ENCODE peak calls at places on chromosomes 5 and 9, in eight cellular contexts. One of them, this sample, is unnamed.

GRCh38 chr9:16281707-16282106 is 588.8 kb downstream of the BNC2 start:
- DNase-seq in mesenchymal stem cell: no peak
- DNase-seq in left lung: no peak
- DNase-seq in upper lobe of right lung: no peak
- DNase-seq in body of pancreas: no peak
- DNase-seq in heart right ventricle: no peak
- DNase-seq in Panc1: no peak
- DNase-seq in OCI-LY7: no peak
- DNase-seq in this sample: peak; percentile 26

GRCh38 chr5:157106668-157107461 is 2.0 kb downstream of the HAVCR2 start:
- DNase-seq in mesenchymal stem cell: peak; percentile 25
- DNase-seq in left lung: peak; percentile 65
- DNase-seq in upper lobe of right lung: peak; percentile 70
- DNase-seq in body of pancreas: no peak
- DNase-seq in heart right ventricle: peak; percentile 20
- DNase-seq in Panc1: no peak
- DNase-seq in OCI-LY7: peak; percentile 24
- DNase-seq in this sample: no peak

GRCh38 chr9:33140406-33141360 is 26.5 kb downstream of the B4GALT1 start:
- DNase-seq in mesenchymal stem cell: no peak
- DNase-seq in left lung: peak; percentile 30
- DNase-seq in upper lobe of right lung: no peak
- DNase-seq in body of pancreas: no peak
- DNase-seq in heart right ventricle: no peak
- DNase-seq in Panc1: no peak
- DNase-seq in OCI-LY7: no peak
- DNase-seq in this sample: no peak

GRCh38 chr9:18478517-18479361 is 4.8 kb downstream of the ADAMTSL1 start:
- DNase-seq in mesenchymal stem cell: no peak
- DNase-seq in left lung: no peak
- DNase-seq in upper lobe of right lung: no peak
- DNase-seq in body of pancreas: no peak
- DNase-seq in heart right ventricle: no peak
- DNase-seq in Panc1: no peak
- DNase-seq in OCI-LY7: no peak
- DNase-seq in this sample: no peak

GRCh38 chr5:168947212-168947868 is 353.6 kb downstream of the SLIT3 start:
- DNase-seq in mesenchymal stem cell: peak; percentile 58
- DNase-seq in left lung: no peak
- DNase-seq in upper lobe of right lung: no peak
- DNase-seq in body of pancreas: peak; percentile 56
- DNase-seq in heart right ventricle: peak; percentile 29
- DNase-seq in Panc1: peak; percentile 20
- DNase-seq in OCI-LY7: peak; percentile 38
- DNase-seq in this sample: peak; percentile 10

GRCh38 chr5:139968547-139969261 is 74.4 kb downstream of the NRG2 start:
- DNase-seq in mesenchymal stem cell: peak; percentile 72
- DNase-seq in left lung: peak; percentile 83
- DNase-seq in upper lobe of right lung: peak; percentile 92
- DNase-seq in body of pancreas: peak; percentile 96
- DNase-seq in heart right ventricle: peak; percentile 83
- DNase-seq in Panc1: peak; percentile 72
- DNase-seq in OCI-LY7: peak; percentile 78
- DNase-seq in this sample: peak; percentile 58

GRCh38 chr9:7387844-7388243 is 411.7 kb downstream of the DMAC1 start:
- DNase-seq in mesenchymal stem cell: peak; percentile 47
- DNase-seq in left lung: no peak
- DNase-seq in upper lobe of right lung: no peak
- DNase-seq in body of pancreas: no peak
- DNase-seq in heart right ventricle: peak; percentile 16
- DNase-seq in Panc1: no peak
- DNase-seq in OCI-LY7: no peak
- DNase-seq in this sample: no peak

GRCh38 chr9:77883846-77884771 is 147.5 kb downstream of the GNAQ start:
- DNase-seq in mesenchymal stem cell: peak; percentile 22
- DNase-seq in left lung: no peak
- DNase-seq in upper lobe of right lung: no peak
- DNase-seq in body of pancreas: no peak
- DNase-seq in heart right ventricle: no peak
- DNase-seq in Panc1: no peak
- DNase-seq in OCI-LY7: no peak
- DNase-seq in this sample: peak; percentile 90

GRCh38 chr5:135718151-135718550 is 116.3 kb upstream of the SLC25A48 start:
- DNase-seq in mesenchymal stem cell: peak; percentile 72
- DNase-seq in left lung: no peak
- DNase-seq in upper lobe of right lung: no peak
- DNase-seq in body of pancreas: no peak
- DNase-seq in heart right ventricle: no peak
- DNase-seq in Panc1: no peak
- DNase-seq in OCI-LY7: no peak
- DNase-seq in this sample: peak; percentile 59

GRCh38 chr9:135813671-135814290 is 93.6 kb downstream of the CAMSAP1 start:
- DNase-seq in mesenchymal stem cell: no peak
- DNase-seq in left lung: no peak
- DNase-seq in upper lobe of right lung: peak; percentile 54
- DNase-seq in body of pancreas: no peak
- DNase-seq in heart right ventricle: no peak
- DNase-seq in Panc1: no peak
- DNase-seq in OCI-LY7: no peak
- DNase-seq in this sample: no peak

GRCh38 chr5:137181685-137182084 is 317.4 kb downstream of the SPOCK1 start:
- DNase-seq in mesenchymal stem cell: no peak
- DNase-seq in left lung: no peak
- DNase-seq in upper lobe of right lung: no peak
- DNase-seq in body of pancreas: no peak
- DNase-seq in heart right ventricle: no peak
- DNase-seq in Panc1: no peak
- DNase-seq in OCI-LY7: no peak
- DNase-seq in this sample: no peak

GRCh38 chr5:35679351-35679750 is 61.7 kb downstream of the SPEF2 start:
- DNase-seq in mesenchymal stem cell: no peak
- DNase-seq in left lung: no peak
- DNase-seq in upper lobe of right lung: no peak
- DNase-seq in body of pancreas: no peak
- DNase-seq in heart right ventricle: no peak
- DNase-seq in Panc1: no peak
- DNase-seq in OCI-LY7: peak; percentile 93
- DNase-seq in this sample: no peak

GRCh38 chr9:119337566-119337965 is 31.7 kb downstream of the BRINP1 start:
- DNase-seq in mesenchymal stem cell: no peak
- DNase-seq in left lung: no peak
- DNase-seq in upper lobe of right lung: no peak
- DNase-seq in body of pancreas: no peak
- DNase-seq in heart right ventricle: no peak
- DNase-seq in Panc1: no peak
- DNase-seq in OCI-LY7: no peak
- DNase-seq in this sample: no peak

DNA sequence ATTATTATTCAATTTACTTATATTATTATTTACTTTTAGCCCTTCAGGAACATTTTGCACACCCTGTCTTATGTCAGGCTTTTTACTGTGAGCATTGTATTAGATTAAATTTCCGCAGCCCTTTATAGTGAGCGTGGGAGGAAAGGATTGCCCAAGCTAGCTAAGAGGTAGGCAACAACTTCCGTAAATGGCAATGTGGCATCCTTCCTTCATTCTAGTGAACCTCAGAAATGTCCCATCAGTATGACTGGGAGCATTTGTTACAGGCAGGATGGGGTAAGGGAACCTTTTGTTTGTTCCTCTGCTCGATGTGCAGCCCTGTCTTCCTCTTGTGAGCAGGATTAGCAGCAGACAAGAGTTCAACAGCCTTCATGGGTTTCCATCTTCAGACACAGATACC is 6.2 kb upstream of the CD180 start:
- DNase-seq in mesenchymal stem cell: no peak
- DNase-seq in left lung: no peak
- DNase-seq in upper lobe of right lung: no peak
- DNase-seq in body of pancreas: no peak
- DNase-seq in heart right ventricle: no peak
- DNase-seq in Panc1: no peak
- DNase-seq in OCI-LY7: no peak
- DNase-seq in this sample: no peak
- H3K4me1 ChIP-seq in mesenchymal stem cell: no peaks in the 10 kb centered on the region
- H3K4me1 ChIP-seq in left lung: no peaks in the 10 kb centered on the region
- H3K4me1 ChIP-seq in upper lobe of right lung: peaks cover 21% of the 10 kb centered on the region
- H3K4me1 ChIP-seq in body of pancreas: no peaks in the 10 kb centered on the region
- H3K4me1 ChIP-seq in heart right ventricle: peaks cover 4% of the 10 kb centered on the region
- H3K4me1 ChIP-seq in Panc1: no peaks in the 10 kb centered on the region
- H3K4me1 ChIP-seq in OCI-LY7: peaks cover 98% of the 10 kb centered on the region
- H3K4me1 ChIP-seq in this sample: peaks cover 12% of the 10 kb centered on the region

GRCh38 chr5:14264605-14265316 is 121.6 kb downstream of the TRIO start:
- DNase-seq in mesenchymal stem cell: peak; percentile 95
- DNase-seq in left lung: peak; percentile 93
- DNase-seq in upper lobe of right lung: peak; percentile 95
- DNase-seq in body of pancreas: peak; percentile 94
- DNase-seq in heart right ventricle: peak; percentile 88
- DNase-seq in Panc1: peak; percentile 89
- DNase-seq in OCI-LY7: peak; percentile 80
- DNase-seq in this sample: peak; percentile 87

GRCh38 chr5:14261856-14262611 is 118.9 kb downstream of the TRIO start:
- DNase-seq in mesenchymal stem cell: no peak
- DNase-seq in left lung: no peak
- DNase-seq in upper lobe of right lung: no peak
- DNase-seq in body of pancreas: no peak
- DNase-seq in heart right ventricle: no peak
- DNase-seq in Panc1: no peak
- DNase-seq in OCI-LY7: no peak
- DNase-seq in this sample: no peak

GRCh38 chr5:14261237-14261636 is 118.1 kb downstream of the TRIO start:
- DNase-seq in mesenchymal stem cell: no peak
- DNase-seq in left lung: no peak
- DNase-seq in upper lobe of right lung: no peak
- DNase-seq in body of pancreas: no peak
- DNase-seq in heart right ventricle: no peak
- DNase-seq in Panc1: no peak
- DNase-seq in OCI-LY7: peak; percentile 16
- DNase-seq in this sample: no peak

GRCh38 chr5:14265574-14265973 is 122.4 kb downstream of the TRIO start:
- DNase-seq in mesenchymal stem cell: peak; percentile 90
- DNase-seq in left lung: no peak
- DNase-seq in upper lobe of right lung: no peak
- DNase-seq in body of pancreas: no peak
- DNase-seq in heart right ventricle: no peak
- DNase-seq in Panc1: peak; percentile 96
- DNase-seq in OCI-LY7: no peak
- DNase-seq in this sample: peak; percentile 87

DNA sequence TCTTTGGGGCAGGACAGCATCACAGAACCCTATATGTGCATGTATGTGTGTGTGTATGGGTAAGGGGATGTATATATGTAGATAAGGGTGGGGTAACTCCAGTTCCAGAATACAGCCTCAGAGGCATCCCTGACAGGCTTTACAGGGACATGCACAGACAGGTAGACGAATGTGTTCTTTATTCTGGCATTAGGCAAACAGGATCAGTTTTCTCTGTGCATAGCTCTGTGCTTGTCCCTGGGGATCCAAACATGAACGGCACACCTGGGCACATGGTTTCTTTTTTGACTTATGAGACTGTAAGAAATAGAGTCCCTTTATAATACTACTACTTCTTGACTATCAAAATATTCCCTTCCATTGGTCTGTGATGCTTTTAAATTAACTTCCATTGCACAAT is 120.6 kb downstream of the TRIO start:
- DNase-seq in mesenchymal stem cell: no peak
- DNase-seq in left lung: no peak
- DNase-seq in upper lobe of right lung: no peak
- DNase-seq in body of pancreas: no peak
- DNase-seq in heart right ventricle: no peak
- DNase-seq in Panc1: no peak
- DNase-seq in OCI-LY7: peak; percentile 63
- DNase-seq in this sample: peak; percentile 73
- H3K4me1 ChIP-seq in mesenchymal stem cell: peaks cover 26% of the 10 kb centered on the region
- H3K4me1 ChIP-seq in left lung: peaks cover 5% of the 10 kb centered on the region
- H3K4me1 ChIP-seq in upper lobe of right lung: peaks cover 34% of the 10 kb centered on the region
- H3K4me1 ChIP-seq in body of pancreas: peaks cover 2% of the 10 kb centered on the region
- H3K4me1 ChIP-seq in heart right ventricle: peaks cover 59% of the 10 kb centered on the region
- H3K4me1 ChIP-seq in Panc1: peaks cover 99% of the 10 kb centered on the region
- H3K4me1 ChIP-seq in OCI-LY7: peaks cover 51% of the 10 kb centered on the region
- H3K4me1 ChIP-seq in this sample: peaks cover 54% of the 10 kb centered on the region

GRCh38 chr5:172868436-172868923 is 34.4 kb downstream of the ERGIC1 start:
- DNase-seq in mesenchymal stem cell: peak; percentile 84
- DNase-seq in left lung: no peak
- DNase-seq in upper lobe of right lung: no peak
- DNase-seq in body of pancreas: no peak
- DNase-seq in heart right ventricle: no peak
- DNase-seq in Panc1: no peak
- DNase-seq in OCI-LY7: no peak
- DNase-seq in this sample: no peak

GRCh38 chr5:172869734-172870133 is 35.7 kb downstream of the ERGIC1 start:
- DNase-seq in mesenchymal stem cell: no peak
- DNase-seq in left lung: no peak
- DNase-seq in upper lobe of right lung: no peak
- DNase-seq in body of pancreas: no peak
- DNase-seq in heart right ventricle: no peak
- DNase-seq in Panc1: no peak
- DNase-seq in OCI-LY7: no peak
- DNase-seq in this sample: no peak

GRCh38 chr5:172867761-172868435 is 33.8 kb downstream of the ERGIC1 start:
- DNase-seq in mesenchymal stem cell: no peak
- DNase-seq in left lung: no peak
- DNase-seq in upper lobe of right lung: no peak
- DNase-seq in body of pancreas: no peak
- DNase-seq in heart right ventricle: no peak
- DNase-seq in Panc1: no peak
- DNase-seq in OCI-LY7: no peak
- DNase-seq in this sample: no peak

GRCh38 chr5:172870261-172870806 is 36.3 kb downstream of the ERGIC1 start:
- DNase-seq in mesenchymal stem cell: peak; percentile 88
- DNase-seq in left lung: peak; percentile 62
- DNase-seq in upper lobe of right lung: no peak
- DNase-seq in body of pancreas: no peak
- DNase-seq in heart right ventricle: peak; percentile 83
- DNase-seq in Panc1: no peak
- DNase-seq in OCI-LY7: no peak
- DNase-seq in this sample: peak; percentile 99

GRCh38 chr5:172868924-172869565 is 35.0 kb downstream of the ERGIC1 start:
- DNase-seq in mesenchymal stem cell: peak; percentile 95
- DNase-seq in left lung: peak; percentile 86
- DNase-seq in upper lobe of right lung: peak; percentile 89
- DNase-seq in body of pancreas: peak; percentile 73
- DNase-seq in heart right ventricle: peak; percentile 81
- DNase-seq in Panc1: peak; percentile 79
- DNase-seq in OCI-LY7: no peak
- DNase-seq in this sample: no peak
- H3K4me1 ChIP-seq in mesenchymal stem cell: peaks cover 58% of the 10 kb centered on the region
- H3K4me1 ChIP-seq in left lung: peaks cover 43% of the 10 kb centered on the region
- H3K4me1 ChIP-seq in upper lobe of right lung: peaks cover 76% of the 10 kb centered on the region
- H3K4me1 ChIP-seq in body of pancreas: peaks cover 87% of the 10 kb centered on the region
- H3K4me1 ChIP-seq in heart right ventricle: peaks cover 89% of the 10 kb centered on the region
- H3K4me1 ChIP-seq in Panc1: peaks cover 97% of the 10 kb centered on the region
- H3K4me1 ChIP-seq in OCI-LY7: no peaks in the 10 kb centered on the region
- H3K4me1 ChIP-seq in this sample: peaks cover 34% of the 10 kb centered on the region

DNA sequence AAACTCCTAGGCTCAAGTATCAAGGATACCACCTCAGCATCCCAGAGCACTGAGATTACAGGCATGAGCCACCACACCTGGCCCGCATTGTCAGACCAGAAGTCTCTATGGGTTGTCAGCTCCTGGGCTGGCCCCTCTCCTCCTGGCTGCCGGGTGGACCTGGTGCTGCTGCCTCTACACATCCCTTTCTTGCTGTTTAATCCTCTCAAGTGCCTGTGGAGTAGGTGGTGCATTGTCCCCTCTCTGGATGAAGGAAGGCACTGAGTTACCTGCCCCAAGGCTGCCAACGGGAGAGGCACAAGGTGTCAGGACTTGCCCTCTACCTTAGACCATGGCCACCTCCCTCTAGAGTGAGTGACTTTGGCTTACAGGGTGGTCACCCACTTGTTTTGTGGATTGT is 37.4 kb downstream of the PHF2 start:
- DNase-seq in mesenchymal stem cell: no peak
- DNase-seq in left lung: no peak
- DNase-seq in upper lobe of right lung: no peak
- DNase-seq in body of pancreas: no peak
- DNase-seq in heart right ventricle: no peak
- DNase-seq in Panc1: no peak
- DNase-seq in OCI-LY7: no peak
- DNase-seq in this sample: no peak
- H3K4me1 ChIP-seq in mesenchymal stem cell: peaks cover 2% of the 10 kb centered on the region
- H3K4me1 ChIP-seq in left lung: no peaks in the 10 kb centered on the region
- H3K4me1 ChIP-seq in upper lobe of right lung: peaks cover 8% of the 10 kb centered on the region
- H3K4me1 ChIP-seq in body of pancreas: peaks cover 2% of the 10 kb centered on the region
- H3K4me1 ChIP-seq in heart right ventricle: peaks cover 8% of the 10 kb centered on the region
- H3K4me1 ChIP-seq in Panc1: no peaks in the 10 kb centered on the region
- H3K4me1 ChIP-seq in OCI-LY7: peaks cover 5% of the 10 kb centered on the region
- H3K4me1 ChIP-seq in this sample: peaks cover 5% of the 10 kb centered on the region

This sample was measured in foreskin keratinocyte.